ENCODE peak calls at places on chromosomes 1 and 21, in nine cellular contexts. U is pancreas, G is PC-9, M is K562, J is astrocyte, K is cardiac fibroblast, F is epithelial cell of proximal tubule, P is heart right ventricle, E is body of pancreas. B is an unnamed sample.
A peak's percentile ranks its signal among the peaks of the same experiment; 100 is the strongest.

GRCh38 chr1:16067127-16067768 is 6.2 kb downstream of the FAM131C start:
- DNase-seq in K (no peak), E (peak; percentile 97), F (peak; percentile 48), M (no peak), P (no peak), U (peak; percentile 96), G (no peak), J (no peak), B (no peak)

GRCh38 chr1:109984190-109984455 is 442 bp upstream of the AHCYL1 start:
- DNase-seq in G (no peak), M (no peak), K (peak; percentile 80), F (no peak), U (no peak), J (no peak), E (no peak), P (no peak), B (peak; percentile 74)

GRCh38 chr1:181479137-181479745 is 4.1 kb upstream of the CACNA1E start:
- DNase-seq in J (peak; percentile 51), F (peak; percentile 33), U (no peak), M (peak; percentile 70), P (peak; percentile 28), E (peak; percentile 63), K (peak; percentile 71), G (no peak), B (peak; percentile 73)

GRCh38 chr1:208081972-208082371 is 162.2 kb downstream of the PLXNA2 start:
- DNase-seq in U (no peak), J (no peak), G (no peak), P (no peak), K (no peak), M (peak; percentile 30), E (no peak), F (no peak), B (no peak)

GRCh38 chr1:31368611-31369107 is 4.2 kb downstream of the FABP3 start:
- DNase-seq in E (peak; percentile 11), J (no peak), G (no peak), K (no peak), P (peak; percentile 39), U (no peak), F (no peak), M (peak; percentile 48), B (no peak)

GRCh38 chr1:221574529-221574928 is 167.4 kb downstream of the DUSP10 start:
- DNase-seq in M (no peak), K (no peak), E (no peak), U (no peak), P (no peak), G (no peak), J (peak; percentile 57), F (no peak), B (no peak)

GRCh38 chr1:109425902-109426277 is 358 bp downstream of the PSMA5 start:
- DNase-seq in K (peak; percentile 56), J (peak; percentile 25), F (no peak), P (no peak), E (peak; percentile 59), M (peak; percentile 74), U (no peak), G (peak; percentile 80), B (peak; percentile 38)

GRCh38 chr1:188065917-188066316 is 1237.2 kb downstream of the PLA2G4A start:
- DNase-seq in M (no peak), K (peak; percentile 53), E (no peak), J (no peak), G (no peak), U (no peak), F (no peak), P (no peak), B (peak; percentile 39)

GRCh38 chr21:42721341-42721824 is 68.0 kb downstream of the PDE9A start:
- DNase-seq in J (no peak), K (peak; percentile 22), E (peak; percentile 36), P (no peak), M (no peak), F (no peak), U (no peak), G (no peak), B (peak; percentile 18)

GRCh38 chr21:16794944-16795343 is 717.9 kb upstream of the CXADR start:
- DNase-seq in P (no peak), F (peak; percentile 37), E (peak; percentile 15), U (no peak), G (peak; percentile 66), K (peak; percentile 95), M (no peak), J (peak; percentile 95), B (peak; percentile 88)

GRCh38 chr1:36224537-36225297 is 474 bp downstream of the THRAP3 start:
- DNase-seq in P (peak; percentile 79), G (peak; percentile 84), U (no peak), E (peak; percentile 85), F (no peak), K (peak; percentile 90), M (peak; percentile 94), J (peak; percentile 80), B (peak; percentile 89)
- TF ChIP-seq CTCF in P (peak; percentile 46), G (peak; percentile 72), U (no peak), E (peak; percentile 11), F (peak; percentile 49), K (peak; percentile 57), M (peak; percentile 57), J (peak; percentile 49), B (peak; percentile 48)

GRCh38 chr1:94012686-94013330 is 103.6 kb upstream of the GCLM start:
- DNase-seq in M (no peak), G (no peak), J (no peak), E (no peak), P (no peak), F (no peak), U (no peak), K (no peak), B (no peak)

GRCh38 chr1:94014635-94015488 is 105.6 kb upstream of the GCLM start:
- DNase-seq in J (no peak), U (no peak), G (no peak), E (no peak), P (no peak), F (no peak), K (peak; percentile 80), M (no peak), B (peak; percentile 22)

GRCh38 chr1:94014087-94014486 is 104.9 kb upstream of the GCLM start:
- DNase-seq in J (no peak), G (no peak), F (no peak), E (no peak), M (no peak), K (no peak), U (no peak), P (no peak), B (no peak)

GRCh38 chr1:94011709-94012590 is 102.7 kb upstream of the GCLM start:
- DNase-seq in E (no peak), K (no peak), J (peak; percentile 35), G (no peak), M (no peak), F (no peak), U (no peak), P (no peak), B (no peak)

DNA sequence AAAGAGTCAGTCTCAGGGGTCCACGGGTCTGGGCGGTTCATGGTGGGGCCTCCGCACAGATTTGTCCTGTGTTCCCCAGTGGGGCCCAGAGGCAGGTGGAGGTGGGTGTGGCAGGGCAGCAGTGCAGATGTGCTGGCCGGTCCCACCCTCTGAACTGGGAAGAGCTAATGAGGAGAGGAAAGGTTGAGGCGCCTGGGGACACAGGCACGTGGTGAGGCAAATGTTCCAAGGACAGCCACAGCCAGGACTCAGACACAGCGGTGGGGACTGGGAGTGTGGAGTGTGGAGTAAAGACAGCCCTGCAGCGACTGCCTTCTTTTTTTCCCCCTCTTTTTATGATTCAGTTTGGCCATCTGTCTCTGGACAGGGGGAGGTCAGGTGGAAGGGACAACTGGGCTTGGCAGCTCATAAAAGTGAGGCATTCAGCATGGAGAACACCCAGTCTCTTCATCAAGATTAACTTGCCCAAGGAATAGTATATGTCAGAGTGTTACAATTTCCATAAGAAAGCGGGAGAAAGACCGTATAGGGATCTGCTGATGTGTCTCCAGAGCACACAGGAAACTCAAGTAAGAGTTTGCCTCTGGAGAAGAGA is 104.2 kb upstream of the GCLM start:
- DNase-seq in K (no peak), G (no peak), M (no peak), P (no peak), E (no peak), U (no peak), F (no peak), J (no peak), B (no peak)
- H3K4me3 ChIP-seq in K (no peak overlapping the region), G (no peak overlapping the region), M (no peak overlapping the region), P (no peak overlapping the region), E (no peak overlapping the region), U (no peak overlapping the region), F (no peak overlapping the region), J (no peak overlapping the region), B (no peak overlapping the region)

GRCh38 chr1:100132566-100133477 is at the start of the genes SASS6 and TRMT13:
- DNase-seq in K (peak; percentile 99), E (peak; percentile 97), P (peak; percentile 94), G (peak; percentile 98), J (peak; percentile 98), F (peak; percentile 91), M (peak; percentile 92), U (peak; percentile 96), B (peak; percentile 99)
- TF ChIP-seq CTCF in K (no peak), E (no peak), P (no peak), G (no peak), J (no peak), F (no peak), M (no peak), U (peak; percentile 6), B (no peak)

GRCh38 chr1:27525296-27526271 is 35.6 kb upstream of the WASF2 start:
- DNase-seq in U (peak; percentile 39), K (peak; percentile 50), J (no peak), F (no peak), G (no peak), P (peak; percentile 87), M (peak; percentile 97), E (peak; percentile 70), B (peak; percentile 64)

GRCh38 chr1:27528701-27529637 is 39.0 kb upstream of the WASF2 start:
- DNase-seq in P (peak; percentile 73), E (peak; percentile 66), G (no peak), M (peak; percentile 77), U (peak; percentile 35), K (peak; percentile 80), J (no peak), F (no peak), B (peak; percentile 92)

GRCh38 chr1:27527857-27528700 is 38.1 kb upstream of the WASF2 start:
- DNase-seq in F (no peak), G (peak; percentile 48), P (peak; percentile 61), E (peak; percentile 66), K (no peak), J (no peak), U (peak; percentile 61), M (no peak), B (no peak)

GRCh38 chr1:27527223-27527856 is 37.4 kb upstream of the WASF2 start:
- DNase-seq in G (no peak), M (peak; percentile 90), U (peak; percentile 54), F (no peak), K (no peak), J (no peak), E (peak; percentile 77), P (peak; percentile 57), B (no peak)

DNA sequence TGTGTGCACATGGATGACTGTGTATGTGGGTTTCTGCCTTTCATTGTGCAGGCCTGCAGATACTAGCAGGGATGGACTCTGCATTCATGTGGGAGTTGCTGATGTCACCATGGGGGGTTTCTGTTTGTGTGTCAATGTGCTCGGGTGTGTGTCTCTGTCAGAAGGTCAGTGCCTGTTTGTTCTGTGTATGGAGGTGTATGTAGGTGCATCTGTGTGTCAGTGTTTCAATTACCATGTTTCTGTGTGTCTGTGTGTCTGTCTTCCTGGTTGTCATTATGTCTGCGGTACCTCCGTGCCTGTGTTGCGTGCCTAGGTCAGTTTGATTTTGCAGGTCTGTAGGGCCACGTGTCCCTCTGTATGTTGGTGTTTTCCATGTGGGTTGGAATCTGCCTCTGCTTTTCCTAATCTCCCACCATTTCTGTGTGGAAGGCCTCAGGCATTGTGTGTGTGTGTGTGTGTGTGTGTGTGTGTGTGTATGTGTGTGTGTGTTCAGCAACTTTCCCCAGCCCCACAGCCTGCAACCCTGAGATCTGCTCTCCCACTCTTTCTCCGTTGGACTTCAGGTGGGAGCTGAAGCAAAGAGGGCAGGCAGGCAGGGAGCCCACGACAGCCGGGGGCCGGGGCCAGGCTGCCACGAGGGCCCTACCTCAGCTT is 36.7 kb upstream of the WASF2 start:
- DNase-seq in U (no peak), F (no peak), P (no peak), E (no peak), J (no peak), M (peak; percentile 57), K (no peak), G (no peak), B (no peak)
- H3K4me3 ChIP-seq in U (no peak overlapping the region), F (no peak overlapping the region), P (peak overlapping the region; percentile 28), E (no peak overlapping the region), J (no peak overlapping the region), M (peak overlapping the region; percentile 54), K (no peak overlapping the region), G (no peak overlapping the region), B (no peak overlapping the region)